ENCODE peak calls at places on chromosomes 5 and 9, in six cellular contexts. One of them, this sample, is unnamed.

GRCh38 chr5:143934821-143935220 is 122.9 kb downstream of the HMHB1 start:
- DNase-seq in stimulated activated CD8-positive, alpha-beta memory T cell treated with anti-CD3 and anti-CD28 coated beads, Interleukin-15, amount 100 ng/mL, for 48 hours: no peak
- DNase-seq in EL: no peak
- DNase-seq in Calu3: no peak
- DNase-seq in NCI-H774: no peak
- DNase-seq in hypothalamus: no peak
- DNase-seq in this sample: no peak

GRCh38 chr9:94714494-94714893 is 12.0 kb upstream of the AOPEP start:
- DNase-seq in stimulated activated CD8-positive, alpha-beta memory T cell treated with anti-CD3 and anti-CD28 coated beads, Interleukin-15, amount 100 ng/mL, for 48 hours: no peak
- DNase-seq in EL: no peak
- DNase-seq in hypothalamus: no peak
- DNase-seq in NCI-H774: no peak
- DNase-seq in Calu3: no peak
- DNase-seq in this sample: no peak

GRCh38 chr5:74412064-74412463 is 228.5 kb downstream of the ENC1 start:
- DNase-seq in EL: no peak
- DNase-seq in Calu3: no peak
- DNase-seq in hypothalamus: no peak
- DNase-seq in stimulated activated CD8-positive, alpha-beta memory T cell treated with anti-CD3 and anti-CD28 coated beads, Interleukin-15, amount 100 ng/mL, for 48 hours: no peak
- DNase-seq in NCI-H774: no peak
- DNase-seq in this sample: no peak

GRCh38 chr9:129495422-129496186 is 125.3 kb downstream of the C9orf50 start:
- DNase-seq in hypothalamus: peak; percentile 82
- DNase-seq in stimulated activated CD8-positive, alpha-beta memory T cell treated with anti-CD3 and anti-CD28 coated beads, Interleukin-15, amount 100 ng/mL, for 48 hours: peak; percentile 80
- DNase-seq in NCI-H774: peak; percentile 93
- DNase-seq in EL: peak; percentile 93
- DNase-seq in Calu3: peak; percentile 92
- DNase-seq in this sample: peak; percentile 88

GRCh38 chr9:95565982-95566381 is 49.2 kb upstream of the PTCH1 start:
- DNase-seq in NCI-H774: no peak
- DNase-seq in Calu3: no peak
- DNase-seq in EL: no peak
- DNase-seq in stimulated activated CD8-positive, alpha-beta memory T cell treated with anti-CD3 and anti-CD28 coated beads, Interleukin-15, amount 100 ng/mL, for 48 hours: no peak
- DNase-seq in hypothalamus: no peak
- DNase-seq in this sample: no peak

GRCh38 chr5:88756953-88757352 is 126.0 kb downstream of the MEF2C start:
- DNase-seq in NCI-H774: no peak
- DNase-seq in Calu3: no peak
- DNase-seq in EL: no peak
- DNase-seq in hypothalamus: no peak
- DNase-seq in stimulated activated CD8-positive, alpha-beta memory T cell treated with anti-CD3 and anti-CD28 coated beads, Interleukin-15, amount 100 ng/mL, for 48 hours: no peak
- DNase-seq in this sample: no peak

GRCh38 chr9:15485836-15486678 is 24.7 kb downstream of the PSIP1 start:
- DNase-seq in stimulated activated CD8-positive, alpha-beta memory T cell treated with anti-CD3 and anti-CD28 coated beads, Interleukin-15, amount 100 ng/mL, for 48 hours: no peak
- DNase-seq in NCI-H774: no peak
- DNase-seq in hypothalamus: no peak
- DNase-seq in EL: peak; percentile 34
- DNase-seq in Calu3: no peak
- DNase-seq in this sample: peak; percentile 33

GRCh38 chr9:119004618-119004990 is 364.6 kb downstream of the BRINP1 start:
- DNase-seq in EL: peak; percentile 95
- DNase-seq in NCI-H774: no peak
- DNase-seq in Calu3: no peak
- DNase-seq in stimulated activated CD8-positive, alpha-beta memory T cell treated with anti-CD3 and anti-CD28 coated beads, Interleukin-15, amount 100 ng/mL, for 48 hours: no peak
- DNase-seq in hypothalamus: no peak
- DNase-seq in this sample: no peak

GRCh38 chr9:130406278-130406895 is 38.4 kb upstream of the ASS1 start:
- DNase-seq in NCI-H774: no peak
- DNase-seq in Calu3: no peak
- DNase-seq in hypothalamus: no peak
- DNase-seq in EL: no peak
- DNase-seq in stimulated activated CD8-positive, alpha-beta memory T cell treated with anti-CD3 and anti-CD28 coated beads, Interleukin-15, amount 100 ng/mL, for 48 hours: no peak
- DNase-seq in this sample: no peak

GRCh38 chr9:13758876-13759275 is 479.4 kb upstream of the MPDZ start:
- DNase-seq in stimulated activated CD8-positive, alpha-beta memory T cell treated with anti-CD3 and anti-CD28 coated beads, Interleukin-15, amount 100 ng/mL, for 48 hours: no peak
- DNase-seq in EL: no peak
- DNase-seq in Calu3: no peak
- DNase-seq in NCI-H774: no peak
- DNase-seq in hypothalamus: no peak
- DNase-seq in this sample: no peak

GRCh38 chr9:112158629-112159228 is 16.4 kb downstream of the SUSD1 start:
- DNase-seq in Calu3: no peak
- DNase-seq in EL: no peak
- DNase-seq in stimulated activated CD8-positive, alpha-beta memory T cell treated with anti-CD3 and anti-CD28 coated beads, Interleukin-15, amount 100 ng/mL, for 48 hours: no peak
- DNase-seq in hypothalamus: no peak
- DNase-seq in NCI-H774: no peak
- DNase-seq in this sample: no peak

GRCh38 chr5:68274847-68275700 is 59.5 kb downstream of the PIK3R1 start:
- DNase-seq in Calu3: no peak
- DNase-seq in NCI-H774: no peak
- DNase-seq in hypothalamus: no peak
- DNase-seq in stimulated activated CD8-positive, alpha-beta memory T cell treated with anti-CD3 and anti-CD28 coated beads, Interleukin-15, amount 100 ng/mL, for 48 hours: no peak
- DNase-seq in EL: no peak
- DNase-seq in this sample: no peak

GRCh38 chr9:84667571-84668203 is 1.8 kb upstream of the NTRK2 start:
- DNase-seq in hypothalamus: no peak
- DNase-seq in stimulated activated CD8-positive, alpha-beta memory T cell treated with anti-CD3 and anti-CD28 coated beads, Interleukin-15, amount 100 ng/mL, for 48 hours: no peak
- DNase-seq in Calu3: peak; percentile 4
- DNase-seq in EL: peak; percentile 8
- DNase-seq in NCI-H774: no peak
- DNase-seq in this sample: no peak

GRCh38 chr5:91126448-91126847 is 256.7 kb downstream of the ARRDC3 start:
- DNase-seq in stimulated activated CD8-positive, alpha-beta memory T cell treated with anti-CD3 and anti-CD28 coated beads, Interleukin-15, amount 100 ng/mL, for 48 hours: no peak
- DNase-seq in Calu3: no peak
- DNase-seq in EL: peak; percentile 78
- DNase-seq in NCI-H774: no peak
- DNase-seq in hypothalamus: no peak
- DNase-seq in this sample: no peak

GRCh38 chr5:14348142-14348541 is 205.0 kb downstream of the TRIO start:
- DNase-seq in EL: no peak
- DNase-seq in stimulated activated CD8-positive, alpha-beta memory T cell treated with anti-CD3 and anti-CD28 coated beads, Interleukin-15, amount 100 ng/mL, for 48 hours: no peak
- DNase-seq in hypothalamus: no peak
- DNase-seq in Calu3: no peak
- DNase-seq in NCI-H774: no peak
- DNase-seq in this sample: no peak

GRCh38 chr5:115535479-115536035 is 9.0 kb downstream of the FEM1C start:
- DNase-seq in hypothalamus: no peak
- DNase-seq in stimulated activated CD8-positive, alpha-beta memory T cell treated with anti-CD3 and anti-CD28 coated beads, Interleukin-15, amount 100 ng/mL, for 48 hours: no peak
- DNase-seq in NCI-H774: no peak
- DNase-seq in Calu3: no peak
- DNase-seq in EL: no peak
- DNase-seq in this sample: no peak

GRCh38 chr5:17182494-17182893 is 34.9 kb upstream of the BASP1 start:
- DNase-seq in stimulated activated CD8-positive, alpha-beta memory T cell treated with anti-CD3 and anti-CD28 coated beads, Interleukin-15, amount 100 ng/mL, for 48 hours: no peak
- DNase-seq in hypothalamus: no peak
- DNase-seq in EL: peak; percentile 52
- DNase-seq in NCI-H774: no peak
- DNase-seq in Calu3: no peak
- DNase-seq in this sample: no peak

GRCh38 chr9:92969516-92970466 is 22.5 kb downstream of the FGD3 start:
- DNase-seq in EL: no peak
- DNase-seq in stimulated activated CD8-positive, alpha-beta memory T cell treated with anti-CD3 and anti-CD28 coated beads, Interleukin-15, amount 100 ng/mL, for 48 hours: no peak
- DNase-seq in NCI-H774: no peak
- DNase-seq in hypothalamus: no peak
- DNase-seq in Calu3: no peak
- DNase-seq in this sample: no peak

GRCh38 chr9:110942522-110942921 is 95.7 kb downstream of the LPAR1 start:
- DNase-seq in stimulated activated CD8-positive, alpha-beta memory T cell treated with anti-CD3 and anti-CD28 coated beads, Interleukin-15, amount 100 ng/mL, for 48 hours: no peak
- DNase-seq in Calu3: no peak
- DNase-seq in EL: peak; percentile 90
- DNase-seq in NCI-H774: no peak
- DNase-seq in hypothalamus: no peak
- DNase-seq in this sample: no peak

GRCh38 chr9:77848428-77848827 is 183.2 kb downstream of the GNAQ start:
- DNase-seq in EL: no peak
- DNase-seq in NCI-H774: no peak
- DNase-seq in hypothalamus: no peak
- DNase-seq in stimulated activated CD8-positive, alpha-beta memory T cell treated with anti-CD3 and anti-CD28 coated beads, Interleukin-15, amount 100 ng/mL, for 48 hours: no peak
- DNase-seq in Calu3: no peak
- DNase-seq in this sample: peak; percentile 48

GRCh38 chr5:68290260-68290674 is 74.7 kb downstream of the PIK3R1 start:
- DNase-seq in EL: peak; percentile 37
- DNase-seq in NCI-H774: no peak
- DNase-seq in stimulated activated CD8-positive, alpha-beta memory T cell treated with anti-CD3 and anti-CD28 coated beads, Interleukin-15, amount 100 ng/mL, for 48 hours: no peak
- DNase-seq in hypothalamus: no peak
- DNase-seq in Calu3: peak; percentile 24
- DNase-seq in this sample: peak; percentile 17

GRCh38 chr5:151087475-151087874 is 6.6 kb upstream of the TNIP1 start:
- DNase-seq in Calu3: no peak
- DNase-seq in NCI-H774: no peak
- DNase-seq in EL: no peak
- DNase-seq in hypothalamus: no peak
- DNase-seq in stimulated activated CD8-positive, alpha-beta memory T cell treated with anti-CD3 and anti-CD28 coated beads, Interleukin-15, amount 100 ng/mL, for 48 hours: no peak
- DNase-seq in this sample: no peak

GRCh38 chr5:88262116-88262515 is 6.5 kb downstream of the TMEM161B start:
- DNase-seq in EL: peak; percentile 25
- DNase-seq in stimulated activated CD8-positive, alpha-beta memory T cell treated with anti-CD3 and anti-CD28 coated beads, Interleukin-15, amount 100 ng/mL, for 48 hours: no peak
- DNase-seq in hypothalamus: no peak
- DNase-seq in NCI-H774: no peak
- DNase-seq in Calu3: no peak
- DNase-seq in this sample: no peak

GRCh38 chr9:83130541-83130940 is 67.6 kb upstream of the RASEF start:
- DNase-seq in stimulated activated CD8-positive, alpha-beta memory T cell treated with anti-CD3 and anti-CD28 coated beads, Interleukin-15, amount 100 ng/mL, for 48 hours: no peak
- DNase-seq in hypothalamus: no peak
- DNase-seq in NCI-H774: no peak
- DNase-seq in Calu3: peak; percentile 34
- DNase-seq in EL: no peak
- DNase-seq in this sample: no peak

GRCh38 chr5:143716856-143717255 is 95.1 kb upstream of the HMHB1 start:
- DNase-seq in hypothalamus: no peak
- DNase-seq in Calu3: no peak
- DNase-seq in stimulated activated CD8-positive, alpha-beta memory T cell treated with anti-CD3 and anti-CD28 coated beads, Interleukin-15, amount 100 ng/mL, for 48 hours: no peak
- DNase-seq in NCI-H774: no peak
- DNase-seq in EL: no peak
- DNase-seq in this sample: no peak

GRCh38 chr5:29697786-29698414 is 1495.6 kb upstream of the CDH6 start:
- DNase-seq in NCI-H774: no peak
- DNase-seq in stimulated activated CD8-positive, alpha-beta memory T cell treated with anti-CD3 and anti-CD28 coated beads, Interleukin-15, amount 100 ng/mL, for 48 hours: no peak
- DNase-seq in hypothalamus: no peak
- DNase-seq in EL: no peak
- DNase-seq in Calu3: no peak
- DNase-seq in this sample: no peak

GRCh38 chr9:134131471-134132207 is 4.2 kb upstream of the WDR5 start:
- DNase-seq in stimulated activated CD8-positive, alpha-beta memory T cell treated with anti-CD3 and anti-CD28 coated beads, Interleukin-15, amount 100 ng/mL, for 48 hours: no peak
- DNase-seq in Calu3: no peak
- DNase-seq in NCI-H774: no peak
- DNase-seq in hypothalamus: no peak
- DNase-seq in EL: no peak
- DNase-seq in this sample: no peak

GRCh38 chr5:150112211-150113046 is 26.1 kb upstream of the CSF1R start:
- DNase-seq in stimulated activated CD8-positive, alpha-beta memory T cell treated with anti-CD3 and anti-CD28 coated beads, Interleukin-15, amount 100 ng/mL, for 48 hours: no peak
- DNase-seq in NCI-H774: no peak
- DNase-seq in Calu3: no peak
- DNase-seq in EL: peak; percentile 97
- DNase-seq in hypothalamus: no peak
- DNase-seq in this sample: no peak

GRCh38 chr9:120505186-120505585 is 74.8 kb downstream of the CDK5RAP2 start:
- DNase-seq in Calu3: no peak
- DNase-seq in EL: no peak
- DNase-seq in stimulated activated CD8-positive, alpha-beta memory T cell treated with anti-CD3 and anti-CD28 coated beads, Interleukin-15, amount 100 ng/mL, for 48 hours: no peak
- DNase-seq in hypothalamus: no peak
- DNase-seq in NCI-H774: no peak
- DNase-seq in this sample: no peak

GRCh38 chr9:15469862-15470261 is 40.9 kb downstream of the PSIP1 start:
- DNase-seq in EL: peak; percentile 3
- DNase-seq in stimulated activated CD8-positive, alpha-beta memory T cell treated with anti-CD3 and anti-CD28 coated beads, Interleukin-15, amount 100 ng/mL, for 48 hours: no peak
- DNase-seq in Calu3: no peak
- DNase-seq in hypothalamus: no peak
- DNase-seq in NCI-H774: no peak
- DNase-seq in this sample: no peak

GRCh38 chr9:104300125-104300524 is 203.9 kb upstream of the OR13F1 start:
- DNase-seq in Calu3: no peak
- DNase-seq in stimulated activated CD8-positive, alpha-beta memory T cell treated with anti-CD3 and anti-CD28 coated beads, Interleukin-15, amount 100 ng/mL, for 48 hours: no peak
- DNase-seq in NCI-H774: no peak
- DNase-seq in hypothalamus: no peak
- DNase-seq in EL: no peak
- DNase-seq in this sample: no peak

GRCh38 chr9:34413229-34413852 is 36.6 kb upstream of the MYORG start:
- DNase-seq in EL: peak; percentile 35
- DNase-seq in NCI-H774: no peak
- DNase-seq in stimulated activated CD8-positive, alpha-beta memory T cell treated with anti-CD3 and anti-CD28 coated beads, Interleukin-15, amount 100 ng/mL, for 48 hours: no peak
- DNase-seq in Calu3: no peak
- DNase-seq in hypothalamus: no peak
- DNase-seq in this sample: no peak

GRCh38 chr5:157670662-157671591 is at the start of gene C5orf52:
- DNase-seq in stimulated activated CD8-positive, alpha-beta memory T cell treated with anti-CD3 and anti-CD28 coated beads, Interleukin-15, amount 100 ng/mL, for 48 hours: no peak
- DNase-seq in NCI-H774: no peak
- DNase-seq in hypothalamus: no peak
- DNase-seq in EL: peak; percentile 44
- DNase-seq in Calu3: peak; percentile 19
- DNase-seq in this sample: no peak

GRCh38 chr5:88459971-88460370 is 191.3 kb upstream of the TMEM161B start:
- DNase-seq in Calu3: no peak
- DNase-seq in hypothalamus: no peak
- DNase-seq in EL: no peak
- DNase-seq in stimulated activated CD8-positive, alpha-beta memory T cell treated with anti-CD3 and anti-CD28 coated beads, Interleukin-15, amount 100 ng/mL, for 48 hours: no peak
- DNase-seq in NCI-H774: no peak
- DNase-seq in this sample: no peak

GRCh38 chr5:10666531-10667305 is 94.3 kb downstream of the DAP start:
- DNase-seq in hypothalamus: no peak
- DNase-seq in stimulated activated CD8-positive, alpha-beta memory T cell treated with anti-CD3 and anti-CD28 coated beads, Interleukin-15, amount 100 ng/mL, for 48 hours: no peak
- DNase-seq in NCI-H774: no peak
- DNase-seq in Calu3: no peak
- DNase-seq in EL: no peak
- DNase-seq in this sample: no peak

GRCh38 chr5:140358738-140359310 is 1.2 kb upstream of the SLC4A9 start:
- DNase-seq in NCI-H774: no peak
- DNase-seq in Calu3: peak; percentile 67
- DNase-seq in hypothalamus: no peak
- DNase-seq in stimulated activated CD8-positive, alpha-beta memory T cell treated with anti-CD3 and anti-CD28 coated beads, Interleukin-15, amount 100 ng/mL, for 48 hours: no peak
- DNase-seq in EL: peak; percentile 65
- DNase-seq in this sample: no peak

GRCh38 chr5:126274396-126274795 is 148.8 kb upstream of the GRAMD2B start:
- DNase-seq in hypothalamus: no peak
- DNase-seq in stimulated activated CD8-positive, alpha-beta memory T cell treated with anti-CD3 and anti-CD28 coated beads, Interleukin-15, amount 100 ng/mL, for 48 hours: no peak
- DNase-seq in EL: no peak
- DNase-seq in NCI-H774: peak; percentile 22
- DNase-seq in Calu3: no peak
- DNase-seq in this sample: no peak

GRCh38 chr9:22617156-22617555 is 170.5 kb downstream of the DMRTA1 start:
- DNase-seq in Calu3: no peak
- DNase-seq in EL: no peak
- DNase-seq in hypothalamus: no peak
- DNase-seq in stimulated activated CD8-positive, alpha-beta memory T cell treated with anti-CD3 and anti-CD28 coated beads, Interleukin-15, amount 100 ng/mL, for 48 hours: no peak
- DNase-seq in NCI-H774: no peak
- DNase-seq in this sample: no peak

This sample was measured in hippocampal formation.